ENCODE peak calls at places on chromosomes 7 and 10, in eight cellular contexts. N is B cell, O is cardiac muscle cell, A is sigmoid colon, B is BJ, T is neural crest cell, P is brain microvascular endothelial cell, W is AG10803. J is an unnamed sample.

GRCh38 chr7:25095516-25096345 is 29.3 kb downstream of the CYCS start:
- DNase-seq in N (no peak), O (no peak), A (no peak), B (no peak), T (no peak), P (no peak), W (no peak), J (no peak)

GRCh38 chr10:123804716-123805115 is 86.9 kb downstream of the CPXM2 start:
- DNase-seq in N (no peak), O (no peak), A (no peak), B (peak), T (no peak), P (no peak), W (peak), J (peak)

GRCh38 chr10:125048101-125048864 is 106.4 kb downstream of the ZRANB1 start:
- DNase-seq in N (peak), O (peak), A (peak), B (no peak), T (peak), P (peak), W (peak), J (peak)

GRCh38 chr7:151018421-151019129 is 5.7 kb downstream of the ATG9B start:
- DNase-seq in N (peak), O (peak), A (no peak), B (no peak), T (no peak), P (no peak), W (no peak), J (no peak)

GRCh38 chr7:18762189-18762588 is 266.6 kb downstream of the HDAC9 start:
- DNase-seq in N (no peak), O (peak), A (no peak), B (no peak), T (no peak), P (peak), W (peak), J (no peak)

GRCh38 chr7:44489955-44490350 is 505 bp downstream of the NUDCD3 start:
- DNase-seq in N (no peak), O (no peak), A (no peak), B (no peak), T (peak), P (peak), W (peak), J (no peak)

GRCh38 chr10:121900443-121901174 is 27.2 kb downstream of the ATE1 start:
- DNase-seq in N (peak), O (peak), A (no peak), B (no peak), T (peak), P (peak), W (peak), J (peak)

GRCh38 chr10:668786-669485 is 20.5 kb downstream of the DIP2C start:
- DNase-seq in N (no peak), O (no peak), A (no peak), B (no peak), T (no peak), P (no peak), W (no peak), J (no peak)

GRCh38 chr7:99707096-99707495 is 27.3 kb upstream of the CYP3A5 start:
- DNase-seq in N (no peak), O (no peak), A (no peak), B (no peak), T (no peak), P (peak), W (peak), J (no peak)

GRCh38 chr7:85508642-85509429 is 322.0 kb upstream of the SEMA3D start:
- DNase-seq in N (no peak), O (no peak), A (no peak), B (peak), T (no peak), P (peak), W (peak), J (peak)

DNA sequence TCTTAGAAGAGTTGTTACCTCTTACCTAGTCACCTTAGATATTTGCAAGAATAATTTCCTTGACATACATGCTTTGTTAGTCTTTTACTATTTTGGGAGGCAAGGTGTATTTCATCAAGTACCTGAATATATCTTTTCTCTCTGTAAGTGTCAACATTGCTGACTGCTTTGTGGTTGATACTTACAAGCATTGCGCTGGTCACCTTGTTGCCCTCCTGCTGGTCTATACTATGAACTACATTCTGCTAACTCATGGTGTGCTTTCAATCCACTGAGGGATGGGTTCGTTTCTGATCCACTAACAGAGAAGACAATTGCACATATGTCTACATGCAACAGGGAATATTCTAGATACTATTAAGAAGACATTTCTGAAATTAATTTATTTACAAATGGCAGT is 837.8 kb upstream of the COBL start:
- DNase-seq in N (no peak), O (no peak), A (no peak), B (no peak), T (no peak), P (no peak), W (no peak), J (no peak)
- TF ChIP-seq CTCF in N (no peak), O (no peak), A (no peak), B (no peak), T (peak), P (no peak), W (no peak), J (no peak)

GRCh38 chr10:24261627-24262026 is 52.7 kb downstream of the KIAA1217 start:
- DNase-seq in N (no peak), O (no peak), A (no peak), B (no peak), T (no peak), P (no peak), W (no peak), J (no peak)
- TF ChIP-seq CTCF in N (no peak), O (no peak), A (no peak), B (no peak), T (no peak), P (no peak), W (no peak), J (no peak)

GRCh38 chr7:121099572-121099971 is 111.1 kb downstream of the CPED1 start:
- DNase-seq in N (no peak), O (no peak), A (no peak), B (no peak), T (no peak), P (no peak), W (no peak), J (no peak)
- TF ChIP-seq CTCF in N (no peak), O (peak), A (no peak), B (no peak), T (no peak), P (peak), W (peak), J (no peak)

GRCh38 chr10:110368556-110368955 is 63.8 kb upstream of the SMNDC1 start:
- DNase-seq in N (no peak), O (no peak), A (no peak), B (no peak), T (no peak), P (no peak), W (no peak), J (no peak)
- TF ChIP-seq CTCF in N (no peak), O (no peak), A (no peak), B (no peak), T (no peak), P (no peak), W (no peak), J (no peak)

GRCh38 chr10:69866246-69866687 is 64.6 kb downstream of the COL13A1 start:
- DNase-seq in N (no peak), O (no peak), A (no peak), B (no peak), T (no peak), P (no peak), W (peak), J (no peak)

GRCh38 chr10:69869291-69869841 is 67.7 kb downstream of the COL13A1 start:
- DNase-seq in N (no peak), O (no peak), A (no peak), B (peak), T (no peak), P (peak), W (peak), J (peak)

GRCh38 chr10:69866688-69867461 is 65.2 kb downstream of the COL13A1 start:
- DNase-seq in N (no peak), O (peak), A (peak), B (peak), T (peak), P (peak), W (peak), J (peak)

GRCh38 chr10:69868821-69869220 is 67.1 kb downstream of the COL13A1 start:
- DNase-seq in N (no peak), O (no peak), A (no peak), B (no peak), T (no peak), P (no peak), W (no peak), J (no peak)

GRCh38 chr10:69867699-69868558 is 66.2 kb downstream of the COL13A1 start:
- DNase-seq in N (no peak), O (no peak), A (no peak), B (no peak), T (no peak), P (no peak), W (no peak), J (no peak)
- TF ChIP-seq CTCF in N (no peak), O (no peak), A (no peak), B (no peak), T (no peak), P (no peak), W (no peak), J (no peak)

GRCh38 chr10:114087255-114087654 is 43.6 kb downstream of the ADRB1 start:
- DNase-seq in N (no peak), O (no peak), A (no peak), B (no peak), T (no peak), P (no peak), W (no peak), J (no peak)
- TF ChIP-seq CTCF in N (no peak), O (no peak), A (no peak), B (no peak), T (no peak), P (peak), W (no peak), J (no peak)

J was measured in AG09319.